ENCODE peak calls at places on chromosomes 4 and X, in five cellular contexts. M is stimulated activated CD4-positive, alpha-beta T cell treated with anti-CD3 and anti-CD28 coated beads, Interleukin-1b, Interleukin-23, amount 100 ng/mL, for 48 hours; Z is cerebellar cortex; S is psoas muscle; O is ureter. W is an unnamed sample.
A peak's percentile ranks its signal among the peaks of the same experiment; 100 is the strongest.

GRCh38 chrX:135168533-135168932 is 2.7 kb downstream of the CT55 start:
- DNase-seq in S (no peak), O (no peak), Z (no peak), M (no peak), W (no peak)

GRCh38 chr4:150960818-150961217 is 54.3 kb downstream of the LRBA start:
- DNase-seq in M (peak; percentile 69), Z (peak; percentile 35), O (no peak), S (no peak), W (no peak)

GRCh38 chr4:88747351-88747750 is 49.7 kb upstream of the NAP1L5 start:
- DNase-seq in M (no peak), O (no peak), S (no peak), Z (no peak), W (no peak)

GRCh38 chr4:26354491-26354890 is 33.7 kb downstream of the RBPJ start:
- DNase-seq in M (no peak), O (no peak), Z (no peak), S (no peak), W (no peak)

GRCh38 chrX:128807367-128807766 is 715.9 kb downstream of the SMARCA1 start:
- DNase-seq in S (no peak), O (no peak), M (no peak), Z (no peak), W (no peak)

GRCh38 chrX:16484338-16484737 is 165.6 kb upstream of the S100G start:
- DNase-seq in M (peak; percentile 48), O (no peak), Z (no peak), S (no peak), W (peak; percentile 11)

GRCh38 chr4:101008503-101008902 is 338.8 kb downstream of the PPP3CA start:
- DNase-seq in O (no peak), Z (no peak), S (no peak), M (no peak), W (no peak)

GRCh38 chr4:74085669-74086068 is 13.3 kb downstream of the CXCL2 start:
- DNase-seq in M (no peak), O (no peak), Z (no peak), S (no peak), W (no peak)

GRCh38 chrX:49066690-49067089 is 7.1 kb downstream of the PRAF2 start:
- DNase-seq in S (no peak), Z (no peak), O (no peak), M (no peak), W (no peak)

GRCh38 chrX:51743179-51743957 is at the start of gene GSPT2:
- DNase-seq in Z (peak; percentile 74), S (peak; percentile 60), O (peak; percentile 71), M (peak; percentile 72), W (peak; percentile 48)

GRCh38 chr4:30429813-30430466 is 290.2 kb upstream of the PCDH7 start:
- DNase-seq in Z (no peak), O (no peak), M (no peak), S (no peak), W (no peak)

GRCh38 chr4:114921790-114922581 is 191.4 kb downstream of the NDST4 start:
- DNase-seq in O (no peak), Z (no peak), M (no peak), S (no peak), W (no peak)

GRCh38 chr4:110475881-110476818 is at the start of gene ENPEP:
- DNase-seq in O (no peak), Z (no peak), S (peak; percentile 29), M (no peak), W (peak; percentile 35)